ENCODE peak calls at places on chromosomes 7 and 10, in four cellular contexts. J, X, G and N are unnamed samples.

GRCh38 chr7:142562688-142563087 is 186.6 kb upstream of the PRSS1 start:
- DNase-seq in J (no peak), X (no peak), G (no peak), N (no peak)

GRCh38 chr10:76576276-76576962 is 1061.2 kb downstream of the KCNMA1 start:
- DNase-seq in J (no peak), X (no peak), G (no peak), N (no peak)

GRCh38 chr10:64379898-64380297 is 858.7 kb downstream of the REEP3 start:
- DNase-seq in J (no peak), X (no peak), G (no peak), N (no peak)

GRCh38 chr7:141123522-141123921 is 49.7 kb downstream of the TMEM178B start:
- DNase-seq in J (no peak), X (no peak), G (no peak), N (no peak)

GRCh38 chr10:86757110-86757790 is 831 bp downstream of the BMPR1A start:
- DNase-seq in J (peak), X (no peak), G (peak), N (peak)

GRCh38 chr7:79454325-79454960 is 976 bp upstream of the MAGI2 start:
- DNase-seq in J (no peak), X (peak), G (no peak), N (peak)

GRCh38 chr7:21371371-21371770 is 56.5 kb upstream of the SP4 start:
- DNase-seq in J (no peak), X (no peak), G (no peak), N (no peak)

GRCh38 chr10:29839826-29840515 is 205.2 kb upstream of the SVIL start:
- DNase-seq in J (no peak), X (peak), G (peak), N (peak)

GRCh38 chr10:1465421-1465902 is 271.9 kb downstream of the ADARB2 start:
- DNase-seq in J (peak), X (peak), G (no peak), N (no peak)

GRCh38 chr10:71632200-71632820 is 87.3 kb downstream of the C10orf105 start:
- DNase-seq in J (no peak), X (no peak), G (no peak), N (no peak)

GRCh38 chr10:12617205-12618175 is 268.1 kb downstream of the CAMK1D start:
- DNase-seq in J (no peak), X (no peak), G (peak), N (no peak)

GRCh38 chr7:751826-752225 is 24.7 kb upstream of the PRKAR1B start:
- DNase-seq in J (peak), X (peak), G (peak), N (no peak)

GRCh38 chr10:69232252-69232651 is 12.1 kb downstream of the HKDC1 start:
- DNase-seq in J (no peak), X (no peak), G (no peak), N (no peak)

GRCh38 chr7:157269341-157270059 is 67.3 kb upstream of the DNAJB6 start:
- DNase-seq in J (no peak), X (peak), G (no peak), N (no peak)

GRCh38 chr10:7408494-7409044 is 2.3 kb downstream of the SFMBT2 start:
- DNase-seq in J (peak), X (peak), G (peak), N (peak)

GRCh38 chr10:21176934-21177480 is 279.9 kb upstream of the NEBL start:
- DNase-seq in J (no peak), X (no peak), G (no peak), N (no peak)

GRCh38 chr10:131260031-131260430 is 51.5 kb downstream of the TCERG1L start:
- DNase-seq in J (no peak), X (no peak), G (no peak), N (no peak)

GRCh38 chr10:34045571-34046190 is 711.2 kb upstream of the NRP1 start:
- DNase-seq in J (no peak), X (no peak), G (no peak), N (no peak)